ENCODE peak calls at places on chromosomes 4 and X, in seven cellular contexts. One of them, this sample, is unnamed.

GRCh38 chr4:81600511-81601269 is 129.0 kb upstream of the RASGEF1B start:
- DNase-seq in retinal pigment epithelial cell: no peak
- DNase-seq in upper lobe of right lung: peak
- DNase-seq in sigmoid colon: peak
- DNase-seq in ovary: peak
- DNase-seq in AG10803: no peak
- DNase-seq in cardiac fibroblast: no peak
- DNase-seq in this sample: no peak

GRCh38 chr4:61373901-61374611 is 173.9 kb downstream of the ADGRL3 start:
- DNase-seq in AG10803: no peak
- DNase-seq in retinal pigment epithelial cell: peak
- DNase-seq in sigmoid colon: no peak
- DNase-seq in cardiac fibroblast: peak
- DNase-seq in upper lobe of right lung: no peak
- DNase-seq in ovary: no peak
- DNase-seq in this sample: peak

GRCh38 chr4:40918330-40918729 is 168.6 kb downstream of the NSUN7 start:
- DNase-seq in upper lobe of right lung: no peak
- DNase-seq in retinal pigment epithelial cell: peak
- DNase-seq in cardiac fibroblast: peak
- DNase-seq in ovary: peak
- DNase-seq in sigmoid colon: peak
- DNase-seq in AG10803: peak
- DNase-seq in this sample: no peak

GRCh38 chrX:10579753-10580060 is 40.7 kb downstream of the MID1 start:
- DNase-seq in sigmoid colon: no peak
- DNase-seq in upper lobe of right lung: no peak
- DNase-seq in ovary: no peak
- DNase-seq in cardiac fibroblast: peak
- DNase-seq in AG10803: no peak
- DNase-seq in retinal pigment epithelial cell: no peak
- DNase-seq in this sample: peak

GRCh38 chrX:40418413-40419195 is 162.2 kb upstream of the ATP6AP2 start:
- DNase-seq in sigmoid colon: no peak
- DNase-seq in cardiac fibroblast: no peak
- DNase-seq in upper lobe of right lung: no peak
- DNase-seq in retinal pigment epithelial cell: no peak
- DNase-seq in AG10803: no peak
- DNase-seq in ovary: no peak
- DNase-seq in this sample: peak

GRCh38 chr4:127165971-127166370 is 466.8 kb upstream of the INTU start:
- DNase-seq in ovary: no peak
- DNase-seq in retinal pigment epithelial cell: no peak
- DNase-seq in AG10803: peak
- DNase-seq in cardiac fibroblast: no peak
- DNase-seq in sigmoid colon: no peak
- DNase-seq in upper lobe of right lung: no peak
- DNase-seq in this sample: no peak

GRCh38 chrX:84909151-84909550 is 94.5 kb upstream of the APOOL start:
- DNase-seq in sigmoid colon: no peak
- DNase-seq in retinal pigment epithelial cell: no peak
- DNase-seq in ovary: no peak
- DNase-seq in cardiac fibroblast: peak
- DNase-seq in AG10803: no peak
- DNase-seq in upper lobe of right lung: no peak
- DNase-seq in this sample: no peak

GRCh38 chr4:39030726-39031125 is 1.5 kb downstream of the TMEM156 start:
- DNase-seq in cardiac fibroblast: peak
- DNase-seq in AG10803: peak
- DNase-seq in upper lobe of right lung: no peak
- DNase-seq in ovary: no peak
- DNase-seq in retinal pigment epithelial cell: no peak
- DNase-seq in sigmoid colon: no peak
- DNase-seq in this sample: no peak

GRCh38 chr4:77415689-77416088 is 189.9 kb upstream of the CXCL13 start:
- DNase-seq in ovary: no peak
- DNase-seq in AG10803: no peak
- DNase-seq in retinal pigment epithelial cell: no peak
- DNase-seq in upper lobe of right lung: no peak
- DNase-seq in cardiac fibroblast: no peak
- DNase-seq in sigmoid colon: no peak
- DNase-seq in this sample: no peak

DNA sequence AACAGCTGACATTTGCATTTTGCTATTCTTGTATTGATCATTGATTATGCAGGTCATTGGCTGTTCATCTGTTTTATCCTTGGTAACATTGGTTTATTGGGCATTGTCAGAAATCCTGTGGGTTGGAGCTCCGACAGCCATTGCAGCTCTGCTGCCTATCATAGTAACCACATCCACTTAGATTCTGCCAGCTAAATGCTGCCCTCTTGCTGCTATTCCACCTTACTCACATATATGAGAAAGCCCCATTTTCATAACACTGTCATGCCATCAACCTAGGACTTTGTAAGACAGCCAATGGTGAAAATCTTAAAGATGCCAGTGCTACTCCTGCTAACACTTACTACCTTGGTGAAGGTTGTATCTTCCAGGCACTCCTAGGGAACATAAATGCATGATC is 187.3 kb upstream of the CXCL13 start:
- DNase-seq in cardiac fibroblast: no peak
- DNase-seq in ovary: no peak
- DNase-seq in retinal pigment epithelial cell: no peak
- DNase-seq in upper lobe of right lung: no peak
- DNase-seq in sigmoid colon: no peak
- DNase-seq in AG10803: peak
- DNase-seq in this sample: peak
- TF ChIP-seq CTCF in cardiac fibroblast: no peak
- TF ChIP-seq CTCF in ovary: no peak
- TF ChIP-seq CTCF in retinal pigment epithelial cell: peak
- TF ChIP-seq CTCF in upper lobe of right lung: no peak
- TF ChIP-seq CTCF in sigmoid colon: no peak
- TF ChIP-seq CTCF in AG10803: peak
- TF ChIP-seq CTCF in this sample: peak

DNA sequence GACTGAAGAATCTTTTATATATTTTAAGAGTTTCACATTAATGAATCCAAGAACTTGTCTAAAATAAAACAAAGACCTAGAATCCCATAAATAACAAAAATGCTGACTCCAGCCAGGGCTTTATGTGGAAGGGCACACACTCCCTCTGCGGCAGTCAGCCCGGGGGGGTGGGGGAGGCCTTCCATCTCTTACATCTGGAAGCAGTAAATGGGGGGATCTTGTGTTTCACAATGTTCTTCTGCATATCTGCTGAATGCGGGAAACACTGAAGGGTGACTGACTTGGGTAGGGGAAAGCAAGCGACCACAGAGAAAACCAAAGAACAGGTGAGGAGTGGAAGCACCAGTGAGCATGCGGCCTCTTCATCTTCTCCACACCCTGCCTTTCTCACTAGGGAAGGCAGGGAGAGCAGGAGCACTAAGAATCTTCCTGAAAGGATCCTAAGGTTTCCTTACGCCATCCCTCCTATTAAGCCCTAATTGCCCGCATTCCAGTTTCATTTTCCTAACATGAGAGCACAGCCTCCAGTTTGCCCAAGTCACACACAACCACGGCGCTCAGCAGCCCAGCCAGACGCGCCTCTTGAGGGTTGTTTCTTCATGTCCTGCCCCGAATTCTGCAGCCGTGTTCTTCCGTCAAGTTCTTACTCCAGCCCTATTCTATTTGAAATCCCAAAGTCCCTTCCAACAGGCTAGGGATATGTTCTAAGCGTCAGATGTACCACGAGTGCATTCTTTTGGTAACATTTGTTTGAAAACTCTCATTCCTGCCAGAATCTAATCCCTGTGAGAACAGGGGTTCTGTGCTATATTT is 23.4 kb downstream of the ACSL1 start:
- DNase-seq in upper lobe of right lung: no peak
- DNase-seq in sigmoid colon: no peak
- DNase-seq in AG10803: peak
- DNase-seq in ovary: no peak
- DNase-seq in retinal pigment epithelial cell: peak
- DNase-seq in cardiac fibroblast: no peak
- DNase-seq in this sample: no peak
- H3K4me3 ChIP-seq in upper lobe of right lung: peak
- H3K4me3 ChIP-seq in sigmoid colon: no peak
- H3K4me3 ChIP-seq in AG10803: no peak
- H3K4me3 ChIP-seq in ovary: no peak
- H3K4me3 ChIP-seq in retinal pigment epithelial cell: no peak
- H3K4me3 ChIP-seq in cardiac fibroblast: no peak
- H3K4me3 ChIP-seq in this sample: peak

DNA sequence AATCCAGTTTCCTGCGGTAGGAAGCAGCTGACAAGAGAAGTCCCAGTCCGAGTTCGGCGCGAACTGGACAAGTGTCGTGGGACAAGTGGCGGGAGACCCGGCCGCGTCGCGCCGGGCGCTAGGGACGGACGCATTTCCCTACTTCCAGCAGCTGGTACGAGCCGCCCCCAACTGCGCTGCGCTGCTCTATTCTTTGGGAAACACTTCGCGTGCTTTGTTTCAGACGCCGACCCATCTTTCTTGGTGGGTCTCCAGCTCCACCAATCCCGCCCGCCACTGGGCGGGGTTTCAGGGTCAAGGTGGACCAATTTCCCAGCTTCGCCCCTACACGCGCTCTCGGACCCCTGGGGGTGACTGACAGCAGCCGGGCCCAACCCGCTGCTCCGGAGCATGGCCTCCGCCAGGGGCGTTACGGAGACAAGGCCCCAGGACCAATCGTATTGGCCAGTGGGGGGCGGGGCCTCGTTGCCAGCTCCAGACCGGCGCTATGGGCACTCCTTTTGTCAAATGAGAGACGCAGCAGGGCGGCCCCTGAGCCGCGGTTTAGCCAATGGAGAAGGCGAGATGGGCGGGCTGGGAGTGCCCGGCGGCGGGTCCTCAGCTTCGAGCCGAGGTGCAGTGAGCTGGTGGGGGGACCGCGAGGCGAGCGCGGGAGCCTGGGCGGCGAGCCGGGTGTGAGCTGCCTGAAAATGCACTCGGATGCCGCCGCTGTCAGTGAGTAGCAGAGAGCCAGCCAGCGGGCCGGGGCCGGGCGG is at the start of gene DCUN1D4:
- DNase-seq in upper lobe of right lung: peak
- DNase-seq in ovary: peak
- DNase-seq in retinal pigment epithelial cell: peak
- DNase-seq in cardiac fibroblast: peak
- DNase-seq in AG10803: peak
- DNase-seq in sigmoid colon: peak
- DNase-seq in this sample: peak
- TF ChIP-seq CTCF in upper lobe of right lung: peak
- TF ChIP-seq CTCF in ovary: peak
- TF ChIP-seq CTCF in retinal pigment epithelial cell: peak
- TF ChIP-seq CTCF in cardiac fibroblast: peak
- TF ChIP-seq CTCF in AG10803: peak
- TF ChIP-seq CTCF in sigmoid colon: no peak
- TF ChIP-seq CTCF in this sample: peak

GRCh38 chr4:179605196-179605595 is 2163.0 kb upstream of the AGA start:
- DNase-seq in upper lobe of right lung: no peak
- DNase-seq in retinal pigment epithelial cell: no peak
- DNase-seq in ovary: no peak
- DNase-seq in sigmoid colon: no peak
- DNase-seq in AG10803: no peak
- DNase-seq in cardiac fibroblast: peak
- DNase-seq in this sample: no peak
- H3K4me3 ChIP-seq in upper lobe of right lung: no peak
- H3K4me3 ChIP-seq in retinal pigment epithelial cell: no peak
- H3K4me3 ChIP-seq in ovary: no peak
- H3K4me3 ChIP-seq in sigmoid colon: no peak
- H3K4me3 ChIP-seq in AG10803: no peak
- H3K4me3 ChIP-seq in cardiac fibroblast: no peak
- H3K4me3 ChIP-seq in this sample: no peak

GRCh38 chr4:183721207-183722081 is 62.4 kb downstream of the TRAPPC11 start:
- DNase-seq in ovary: peak
- DNase-seq in retinal pigment epithelial cell: no peak
- DNase-seq in AG10803: peak
- DNase-seq in cardiac fibroblast: peak
- DNase-seq in upper lobe of right lung: peak
- DNase-seq in sigmoid colon: no peak
- DNase-seq in this sample: no peak
- TF ChIP-seq CTCF in ovary: peak
- TF ChIP-seq CTCF in retinal pigment epithelial cell: peak
- TF ChIP-seq CTCF in AG10803: peak
- TF ChIP-seq CTCF in cardiac fibroblast: peak
- TF ChIP-seq CTCF in upper lobe of right lung: peak
- TF ChIP-seq CTCF in sigmoid colon: no peak
- TF ChIP-seq CTCF in this sample: peak

GRCh38 chrX:53442322-53442631 is 8.1 kb upstream of the HSD17B10 start:
- DNase-seq in sigmoid colon: no peak
- DNase-seq in upper lobe of right lung: no peak
- DNase-seq in ovary: no peak
- DNase-seq in cardiac fibroblast: no peak
- DNase-seq in retinal pigment epithelial cell: no peak
- DNase-seq in AG10803: no peak
- DNase-seq in this sample: no peak
- H3K4me3 ChIP-seq in sigmoid colon: no peak
- H3K4me3 ChIP-seq in upper lobe of right lung: no peak
- H3K4me3 ChIP-seq in ovary: no peak
- H3K4me3 ChIP-seq in cardiac fibroblast: peak
- H3K4me3 ChIP-seq in retinal pigment epithelial cell: no peak
- H3K4me3 ChIP-seq in AG10803: no peak
- H3K4me3 ChIP-seq in this sample: peak

DNA sequence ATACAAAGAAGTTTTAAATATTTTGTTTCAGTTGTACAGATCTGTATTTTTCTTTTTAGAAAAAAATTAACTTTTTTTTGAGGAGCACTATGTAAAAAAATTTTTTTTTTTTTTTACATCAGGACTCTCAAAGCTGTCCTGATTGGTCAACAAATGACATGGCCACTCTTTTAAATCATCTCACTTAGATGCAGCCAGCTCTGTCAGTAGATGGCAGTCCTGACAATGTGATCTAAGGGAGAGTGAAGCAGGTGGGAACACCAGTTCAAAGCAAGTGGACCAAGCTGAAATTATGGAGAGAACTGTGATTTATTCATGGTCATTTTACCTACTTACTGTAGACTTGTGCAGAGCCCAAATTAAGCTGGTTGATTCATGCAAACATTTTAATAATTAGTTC is 174.6 kb upstream of the GPRIN3 start:
- DNase-seq in cardiac fibroblast: peak
- DNase-seq in retinal pigment epithelial cell: no peak
- DNase-seq in sigmoid colon: no peak
- DNase-seq in AG10803: peak
- DNase-seq in upper lobe of right lung: no peak
- DNase-seq in ovary: no peak
- DNase-seq in this sample: no peak
- TF ChIP-seq CTCF in cardiac fibroblast: peak
- TF ChIP-seq CTCF in retinal pigment epithelial cell: peak
- TF ChIP-seq CTCF in sigmoid colon: no peak
- TF ChIP-seq CTCF in AG10803: no peak
- TF ChIP-seq CTCF in upper lobe of right lung: peak
- TF ChIP-seq CTCF in ovary: no peak
- TF ChIP-seq CTCF in this sample: peak

This sample was measured in epithelial cell of proximal tubule.